ENCODE peak calls at places on chromosomes 12 and 14, in eight cellular contexts. A is Caco-2, R is psoas muscle, B is ovary, C is left lung, J is lower lobe of right lung, Z is body of pancreas, I is colonic mucosa. M is an unnamed sample.
A peak's percentile ranks its signal among the peaks of the same experiment; 100 is the strongest.

GRCh38 chr12:573226-573625 is 90.0 kb downstream of the NINJ2 start:
- DNase-seq in A (no peak), R (no peak), B (no peak), C (no peak), J (no peak), Z (no peak), I (no peak), M (no peak)

GRCh38 chr12:97342130-97342529 is 120.5 kb upstream of the RMST start:
- DNase-seq in A (no peak), R (no peak), B (no peak), C (no peak), J (no peak), Z (no peak), I (no peak), M (no peak)

GRCh38 chr12:43501705-43502104 is 50.3 kb downstream of the ADAMTS20 start:
- DNase-seq in A (peak; percentile 12), R (no peak), B (no peak), C (no peak), J (no peak), Z (no peak), I (no peak), M (no peak)

GRCh38 chr12:120199595-120200306 is 1.2 kb downstream of the RPLP0 start:
- DNase-seq in A (no peak), R (peak; percentile 59), B (no peak), C (no peak), J (no peak), Z (no peak), I (no peak), M (no peak)

GRCh38 chr12:38961683-38962082 is 56.3 kb upstream of the CPNE8 start:
- DNase-seq in A (no peak), R (no peak), B (no peak), C (no peak), J (no peak), Z (no peak), I (no peak), M (no peak)

GRCh38 chr14:38405851-38406630 is 150.1 kb upstream of the CLEC14A start:
- DNase-seq in A (no peak), R (no peak), B (no peak), C (no peak), J (no peak), Z (no peak), I (no peak), M (no peak)

GRCh38 chr14:29220077-29220476 is 453.5 kb downstream of the FOXG1 start:
- DNase-seq in A (no peak), R (no peak), B (no peak), C (no peak), J (no peak), Z (no peak), I (no peak), M (no peak)

GRCh38 chr12:70283232-70283631 is 40.0 kb downstream of the CNOT2 start:
- DNase-seq in A (no peak), R (no peak), B (no peak), C (no peak), J (no peak), Z (no peak), I (no peak), M (no peak)

GRCh38 chr12:13573698-13574321 is 377.3 kb downstream of the EMP1 start:
- DNase-seq in A (no peak), R (no peak), B (no peak), C (no peak), J (no peak), Z (no peak), I (no peak), M (no peak)

GRCh38 chr12:76002598-76003262 is 28.8 kb downstream of the PHLDA1 start:
- DNase-seq in A (no peak), R (no peak), B (no peak), C (no peak), J (no peak), Z (no peak), I (no peak), M (no peak)

GRCh38 chr14:66076166-66076565 is 410.0 kb upstream of the CCDC196 start:
- DNase-seq in A (no peak), R (no peak), B (no peak), C (no peak), J (no peak), Z (no peak), I (no peak), M (no peak)

GRCh38 chr12:64618953-64619590 is 8.8 kb downstream of the RASSF3 start:
- DNase-seq in A (no peak), R (no peak), B (no peak), C (no peak), J (no peak), Z (no peak), I (no peak), M (no peak)

GRCh38 chr14:78581222-78581621 is 411.0 kb downstream of the NRXN3 start:
- DNase-seq in A (no peak), R (no peak), B (no peak), C (no peak), J (no peak), Z (no peak), I (no peak), M (no peak)

DNA sequence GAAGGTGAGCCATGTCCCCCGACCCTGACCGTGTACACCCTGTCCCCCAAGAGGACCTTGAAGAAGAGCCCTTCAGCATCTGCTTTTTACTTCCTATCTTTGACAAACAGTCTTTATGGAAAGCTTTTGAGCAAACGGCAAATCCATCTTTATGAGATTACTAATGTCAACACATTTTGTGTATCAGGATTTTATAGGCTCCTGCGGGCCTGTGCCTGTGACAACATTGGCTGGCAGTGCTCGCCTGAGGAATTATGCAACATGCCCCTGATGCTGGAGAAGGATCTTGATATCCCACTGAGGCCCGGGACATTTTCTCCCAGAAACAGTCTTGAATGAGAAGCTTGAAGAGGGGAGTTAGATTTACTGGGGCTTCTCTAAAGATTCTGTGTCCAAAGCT is 416.5 kb downstream of the NRXN3 start:
- DNase-seq in A (no peak), R (no peak), B (no peak), C (no peak), J (no peak), Z (no peak), I (peak; percentile 19), M (peak; percentile 80)
- H3K36me3 ChIP-seq in A (no peaks in the 10 kb centered on the region), R (no peaks in the 10 kb centered on the region), B (no peaks in the 10 kb centered on the region), C (no peaks in the 10 kb centered on the region), J (no peaks in the 10 kb centered on the region), Z (no peaks in the 10 kb centered on the region), I (no peaks in the 10 kb centered on the region), M (no peaks in the 10 kb centered on the region)

GRCh38 chr12:112163471-112164325 is 38.3 kb downstream of the TRAFD1 start:
- DNase-seq in A (no peak), R (no peak), B (no peak), C (peak; percentile 21), J (no peak), Z (no peak), I (no peak), M (no peak)
- H3K36me3 ChIP-seq in A (peaks cover 2% of the 10 kb centered on the region), R (peaks cover 90% of the 10 kb centered on the region), B (no peaks in the 10 kb centered on the region), C (no peaks in the 10 kb centered on the region), J (peaks cover 63% of the 10 kb centered on the region), Z (peaks cover 5% of the 10 kb centered on the region), I (peaks cover 9% of the 10 kb centered on the region), M (peaks cover 10% of the 10 kb centered on the region)

GRCh38 chr12:131591714-131592709 is 118.9 kb upstream of the SFSWAP start:
- DNase-seq in A (no peak), R (no peak), B (no peak), C (no peak), J (no peak), Z (no peak), I (no peak), M (no peak)

GRCh38 chr12:131592972-131593371 is 117.9 kb upstream of the SFSWAP start:
- DNase-seq in A (no peak), R (no peak), B (no peak), C (no peak), J (no peak), Z (no peak), I (no peak), M (no peak)

GRCh38 chr12:131591136-131591535 is 119.8 kb upstream of the SFSWAP start:
- DNase-seq in A (no peak), R (no peak), B (no peak), C (no peak), J (no peak), Z (no peak), I (no peak), M (no peak)

GRCh38 chr12:131596115-131596514 is 114.8 kb upstream of the SFSWAP start:
- DNase-seq in A (no peak), R (no peak), B (no peak), C (no peak), J (no peak), Z (no peak), I (no peak), M (no peak)

GRCh38 chr12:131593411-131593810 is 117.5 kb upstream of the SFSWAP start:
- DNase-seq in A (no peak), R (no peak), B (no peak), C (no peak), J (no peak), Z (no peak), I (no peak), M (no peak)
- H3K36me3 ChIP-seq in A (no peaks in the 10 kb centered on the region), R (no peaks in the 10 kb centered on the region), B (no peaks in the 10 kb centered on the region), C (no peaks in the 10 kb centered on the region), J (no peaks in the 10 kb centered on the region), Z (no peaks in the 10 kb centered on the region), I (no peaks in the 10 kb centered on the region), M (no peaks in the 10 kb centered on the region)

GRCh38 chr12:52514471-52515318 is 5.5 kb downstream of the KRT5 start:
- DNase-seq in A (no peak), R (no peak), B (no peak), C (no peak), J (no peak), Z (no peak), I (peak; percentile 14), M (no peak)

GRCh38 chr12:52515319-52515646 is 4.9 kb downstream of the KRT5 start:
- DNase-seq in A (no peak), R (no peak), B (no peak), C (no peak), J (no peak), Z (no peak), I (no peak), M (no peak)

GRCh38 chr12:52517888-52518287 is 2.3 kb downstream of the KRT5 start:
- DNase-seq in A (no peak), R (no peak), B (no peak), C (no peak), J (no peak), Z (no peak), I (peak; percentile 6), M (no peak)

GRCh38 chr12:52517005-52517835 is 3.0 kb downstream of the KRT5 start:
- DNase-seq in A (no peak), R (no peak), B (no peak), C (no peak), J (no peak), Z (no peak), I (peak; percentile 5), M (no peak)

GRCh38 chr12:52515927-52516831 is 4.0 kb downstream of the KRT5 start:
- DNase-seq in A (no peak), R (no peak), B (no peak), C (no peak), J (no peak), Z (no peak), I (peak; percentile 10), M (no peak)
- H3K36me3 ChIP-seq in A (no peaks in the 10 kb centered on the region), R (no peaks in the 10 kb centered on the region), B (no peaks in the 10 kb centered on the region), C (no peaks in the 10 kb centered on the region), J (no peaks in the 10 kb centered on the region), Z (no peaks in the 10 kb centered on the region), I (no peaks in the 10 kb centered on the region), M (no peaks in the 10 kb centered on the region)

GRCh38 chr12:2819810-2820209 is 7.3 kb downstream of the ITFG2 start:
- DNase-seq in A (no peak), R (no peak), B (no peak), C (no peak), J (no peak), Z (no peak), I (no peak), M (no peak)
- H3K36me3 ChIP-seq in A (peaks cover 4% of the 10 kb centered on the region), R (peaks cover 85% of the 10 kb centered on the region), B (no peaks in the 10 kb centered on the region), C (no peaks in the 10 kb centered on the region), J (peaks cover 86% of the 10 kb centered on the region), Z (peaks cover 44% of the 10 kb centered on the region), I (peaks cover 12% of the 10 kb centered on the region), M (peaks cover 6% of the 10 kb centered on the region)

M was measured in prostate gland.